ENCODE peak calls at places on chromosomes 3 and 15, in four cellular contexts. M is neural progenitor cell, X is right cardiac atrium, E is fibroblast of lung. I is an unnamed sample. For H3K27me3, the result is how much of the 10 kb centered on the place peaks cover.

GRCh38 chr3:47259114-47259513 is 23.5 kb downstream of the KIF9 start:
- DNase-seq in M (no peak), X (no peak), E (no peak), I (no peak)

GRCh38 chr15:77392762-77393470 is 27.0 kb downstream of the PEAK1 start:
- DNase-seq in M (no peak), X (no peak), E (no peak), I (no peak)

GRCh38 chr15:47991376-47991775 is 129.4 kb upstream of the SLC24A5 start:
- DNase-seq in M (no peak), X (no peak), E (peak), I (no peak)

GRCh38 chr3:24254649-24255048 is 240.0 kb downstream of the THRB start:
- DNase-seq in M (no peak), X (no peak), E (peak), I (peak)

GRCh38 chr15:100703032-100703578 is 100.7 kb downstream of the ASB7 start:
- DNase-seq in M (no peak), X (no peak), E (peak), I (peak)

GRCh38 chr3:113234028-113234427 is 22.7 kb downstream of the BOC start:
- DNase-seq in M (no peak), X (no peak), E (no peak), I (no peak)

GRCh38 chr3:37024092-37024491 is 30.8 kb downstream of the MLH1 start:
- DNase-seq in M (no peak), X (no peak), E (peak), I (no peak)

GRCh38 chr15:92621972-92622533 is 33.5 kb downstream of the FAM174B start:
- DNase-seq in M (no peak), X (no peak), E (no peak), I (no peak)

GRCh38 chr3:52055537-52056351 is 627 bp downstream of the DUSP7 start:
- DNase-seq in M (peak), X (peak), E (peak), I (no peak)

GRCh38 chr3:153641321-153641720 is 479.3 kb downstream of the RAP2B start:
- DNase-seq in M (peak), X (no peak), E (no peak), I (no peak)

GRCh38 chr3:180980612-180981011 is 8.9 kb downstream of the DNAJC19 start:
- DNase-seq in M (no peak), X (no peak), E (peak), I (peak)

GRCh38 chr3:20852712-20853111 is 666.7 kb upstream of the SGO1 start:
- DNase-seq in M (no peak), X (no peak), E (no peak), I (no peak)

GRCh38 chr3:16300881-16301359 is 35.9 kb downstream of the OXNAD1 start:
- DNase-seq in M (no peak), X (no peak), E (no peak), I (no peak)

GRCh38 chr15:101808201-101808600 is 3.8 kb upstream of the OR4F15 start:
- DNase-seq in M (no peak), X (no peak), E (peak), I (peak)

DNA sequence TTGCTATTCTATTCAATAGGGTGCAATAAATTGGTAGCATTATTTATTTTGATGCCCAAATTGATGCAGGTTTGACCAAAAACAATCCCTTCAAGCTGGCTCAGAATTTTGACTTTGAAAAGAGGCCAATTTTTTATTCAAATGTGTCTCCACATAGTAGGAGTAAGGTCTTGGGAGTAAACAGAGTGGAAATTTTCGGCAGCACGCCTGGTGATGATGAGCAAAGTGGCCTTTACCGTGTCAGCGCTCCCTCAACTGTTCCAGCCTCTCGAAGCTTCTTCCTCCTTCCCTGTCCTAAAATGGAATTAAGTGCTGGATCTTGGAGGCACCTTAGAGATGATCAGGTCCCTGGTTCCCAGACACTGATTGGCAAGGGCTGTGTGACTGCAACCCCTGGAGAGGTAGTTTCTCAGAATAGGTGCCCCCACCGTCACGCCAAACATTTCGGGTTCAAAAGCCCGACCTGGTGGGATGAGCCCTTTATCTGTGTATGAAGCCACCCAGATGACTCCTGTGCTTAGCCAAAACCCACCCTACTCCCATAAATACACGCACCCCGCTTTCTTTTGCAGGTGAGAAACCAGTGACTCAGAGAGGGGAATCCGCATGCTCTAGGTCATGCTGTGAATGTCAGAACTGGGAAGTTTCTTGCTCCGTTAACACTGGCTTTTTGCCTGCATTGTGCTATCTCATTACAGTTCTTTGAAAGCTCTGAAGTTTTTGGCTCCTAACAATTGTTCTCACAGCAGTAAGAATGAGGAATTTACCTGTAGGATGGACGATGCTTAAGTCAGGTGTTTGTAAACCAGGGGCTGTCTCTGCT is 89.1 kb downstream of the CRYGS start:
- DNase-seq in M (no peak), X (no peak), E (no peak), I (no peak)
- H3K27me3 ChIP-seq in M (under half), X (under half), E (under half), I (under half)

DNA sequence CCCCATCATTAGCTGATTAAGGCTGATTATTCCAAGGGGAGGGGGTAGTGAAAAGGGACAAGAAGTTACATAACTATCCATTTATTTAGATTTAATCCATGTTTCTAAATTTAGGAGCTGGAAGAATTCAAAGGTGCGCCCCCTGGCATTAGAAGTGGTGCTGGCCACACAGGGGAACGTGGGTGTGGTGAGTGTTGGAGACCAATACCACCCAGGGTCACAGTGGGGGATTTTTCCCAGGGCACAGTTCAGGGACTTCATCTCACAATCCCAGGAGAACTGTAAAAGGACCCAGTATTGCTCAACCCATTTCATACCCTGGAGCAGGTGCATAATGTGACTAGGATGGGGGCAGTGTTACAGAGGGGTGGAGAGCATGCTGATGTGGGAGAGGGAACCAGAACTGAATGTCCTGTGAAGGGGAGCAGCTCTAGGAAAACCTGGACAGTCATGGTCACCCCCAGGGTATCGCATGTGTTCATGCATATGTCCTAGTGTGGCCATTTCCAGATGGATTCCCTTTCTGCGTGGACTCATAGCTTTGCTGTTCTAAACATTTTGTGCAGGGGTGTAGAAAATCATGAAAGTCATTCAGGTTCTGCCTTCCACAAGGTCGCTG is 110.3 kb downstream of the LSM3 start:
- DNase-seq in M (no peak), X (no peak), E (no peak), I (no peak)
- H3K27me3 ChIP-seq in M (under half), X (under half), E (under half), I (under half)

GRCh38 chr3:196915375-196915774 is 27.0 kb downstream of the NCBP2 start:
- DNase-seq in M (no peak), X (no peak), E (no peak), I (no peak)

GRCh38 chr3:196920733-196921132 is 21.6 kb downstream of the NCBP2 start:
- DNase-seq in M (no peak), X (no peak), E (no peak), I (no peak)

GRCh38 chr3:196918968-196919367 is 23.4 kb downstream of the NCBP2 start:
- DNase-seq in M (peak), X (no peak), E (no peak), I (no peak)

GRCh38 chr3:196916995-196917394 is 25.3 kb downstream of the NCBP2 start:
- DNase-seq in M (no peak), X (no peak), E (no peak), I (no peak)

GRCh38 chr3:196914866-196915265 is 27.5 kb downstream of the NCBP2 start:
- DNase-seq in M (no peak), X (no peak), E (no peak), I (no peak)
- H3K27me3 ChIP-seq in M (under half), X (under half), E (under half), I (under half)

GRCh38 chr3:14836049-14836468 is 17.3 kb downstream of the FGD5 start:
- DNase-seq in M (no peak), X (peak), E (no peak), I (no peak)

GRCh38 chr3:14832975-14833722 is 14.4 kb downstream of the FGD5 start:
- DNase-seq in M (no peak), X (no peak), E (no peak), I (no peak)

GRCh38 chr3:14834807-14835466 is 16.2 kb downstream of the FGD5 start:
- DNase-seq in M (no peak), X (no peak), E (no peak), I (no peak)

GRCh38 chr3:14831916-14832430 is 13.2 kb downstream of the FGD5 start:
- DNase-seq in M (no peak), X (no peak), E (no peak), I (no peak)

GRCh38 chr3:14834121-14834520 is 15.4 kb downstream of the FGD5 start:
- DNase-seq in M (no peak), X (no peak), E (no peak), I (no peak)
- H3K27me3 ChIP-seq in M (under half), X (under half), E (under half), I (under half)

DNA sequence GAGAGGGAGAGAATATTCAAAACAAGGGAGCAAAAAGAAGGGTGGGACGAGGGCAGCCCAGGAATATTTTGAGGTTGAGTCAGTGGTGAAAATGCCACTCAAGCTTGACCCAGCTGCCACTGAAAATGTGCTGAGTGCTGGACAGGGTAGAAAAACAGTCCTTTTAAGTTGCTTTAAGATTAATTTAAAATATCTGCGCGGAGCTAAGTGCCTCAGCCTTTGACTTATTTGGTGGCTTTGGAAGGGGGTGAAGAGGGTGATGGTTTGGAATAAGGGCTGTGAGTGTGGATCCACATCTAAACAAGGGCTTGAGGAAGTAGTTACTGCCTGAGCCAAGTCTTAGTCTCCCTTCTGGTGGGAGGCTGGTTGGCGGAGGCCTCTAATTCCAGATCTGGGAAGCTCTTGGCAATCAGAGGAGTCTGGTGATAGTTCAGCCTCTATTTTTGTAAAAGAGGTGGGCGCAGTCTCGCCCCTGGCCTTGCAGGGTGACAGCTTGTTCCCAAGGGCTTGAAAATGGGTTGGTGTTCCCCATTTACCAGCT is 280.8 kb upstream of the ROPN1 start:
- DNase-seq in M (no peak), X (no peak), E (peak), I (no peak)
- H3K27me3 ChIP-seq in M (under half), X (under half), E (under half), I (under half)

GRCh38 chr3:114484895-114485294 is 191.1 kb downstream of the TIGIT start:
- DNase-seq in M (no peak), X (no peak), E (no peak), I (no peak)
- H3K27me3 ChIP-seq in M (under half), X (under half), E (under half), I (under half)

GRCh38 chr3:13292371-13292770 is 127.8 kb downstream of the NUP210 start:
- DNase-seq in M (no peak), X (no peak), E (no peak), I (no peak)

GRCh38 chr3:13290941-13291340 is 129.2 kb downstream of the NUP210 start:
- DNase-seq in M (no peak), X (no peak), E (no peak), I (no peak)

GRCh38 chr3:13296662-13297061 is 123.5 kb downstream of the NUP210 start:
- DNase-seq in M (no peak), X (no peak), E (no peak), I (no peak)

GRCh38 chr3:13289771-13290285 is 130.3 kb downstream of the NUP210 start:
- DNase-seq in M (no peak), X (no peak), E (no peak), I (no peak)

GRCh38 chr3:13294442-13295351 is 125.4 kb downstream of the NUP210 start:
- DNase-seq in M (no peak), X (no peak), E (no peak), I (no peak)
- H3K27me3 ChIP-seq in M (under half), X (under half), E (under half), I (under half)

I was measured in AG04450.